ENCODE peak calls at places on chromosomes 6 and 20, in six cellular contexts. K is IMR-90, B is stomach, H is body of pancreas, R is HepG2, U is testis. C is an unnamed sample.

GRCh38 chr6:42229720-42230119 is 12.1 kb upstream of the MRPS10 start:
- DNase-seq in R (no peak), K (no peak), B (no peak), U (no peak), H (no peak), C (no peak)

GRCh38 chr6:119138906-119139541 is 60.6 kb upstream of the FAM184A start:
- DNase-seq in R (no peak), K (no peak), U (no peak), B (no peak), H (no peak), C (no peak)

GRCh38 chr6:128319946-128320345 is 200.5 kb downstream of the PTPRK start:
- DNase-seq in K (no peak), R (no peak), H (no peak), U (no peak), B (no peak), C (no peak)

GRCh38 chr6:32980488-32981038 is 12.2 kb downstream of the BRD2 start:
- DNase-seq in U (no peak), K (no peak), H (no peak), R (no peak), B (no peak), C (no peak)

GRCh38 chr20:36645998-36646397 is at the start of gene SLA2:
- DNase-seq in U (no peak), H (no peak), B (peak), K (no peak), R (no peak), C (no peak)

GRCh38 chr6:72321741-72322140 is 300.1 kb upstream of the KCNQ5 start:
- DNase-seq in R (no peak), B (no peak), U (no peak), H (no peak), K (peak), C (no peak)

GRCh38 chr6:17343215-17343614 is 50.2 kb upstream of the CAP2 start:
- DNase-seq in B (no peak), H (no peak), R (no peak), K (no peak), U (no peak), C (no peak)

GRCh38 chr20:24379116-24379927 is 90.1 kb upstream of the SYNDIG1 start:
- DNase-seq in K (peak), U (no peak), B (no peak), R (no peak), H (no peak), C (peak)

GRCh38 chr6:141744194-141744925 is 388.4 kb upstream of the GJE1 start:
- DNase-seq in R (no peak), H (no peak), K (peak), B (no peak), U (no peak), C (no peak)

GRCh38 chr6:154572592-154572991 is 62.1 kb upstream of the CNKSR3 start:
- DNase-seq in K (no peak), B (no peak), R (no peak), U (no peak), H (no peak), C (no peak)

GRCh38 chr6:15914553-15914952 is 214.3 kb upstream of the MYLIP start:
- DNase-seq in B (no peak), R (no peak), K (no peak), H (no peak), U (no peak), C (no peak)

GRCh38 chr6:108341312-108341711 is 46.5 kb downstream of the AFG1L start:
- DNase-seq in K (no peak), B (no peak), H (no peak), U (no peak), R (no peak), C (no peak)

GRCh38 chr6:53300656-53301551 is 47.8 kb downstream of the ELOVL5 start:
- DNase-seq in H (no peak), U (peak), R (peak), K (no peak), B (no peak), C (no peak)

GRCh38 chr6:126446187-126446696 is 106.3 kb downstream of the CENPW start:
- DNase-seq in H (no peak), K (no peak), U (no peak), B (no peak), R (no peak), C (no peak)

GRCh38 chr20:47652301-47652700 is 133.0 kb downstream of the SULF2 start:
- DNase-seq in H (no peak), K (no peak), U (no peak), B (no peak), R (no peak), C (no peak)

GRCh38 chr6:2369606-2370005 is 124.2 kb upstream of the GMDS start:
- DNase-seq in K (no peak), U (no peak), B (no peak), H (no peak), R (no peak), C (no peak)

GRCh38 chr6:39882567-39882953 is 51.7 kb downstream of the MOCS1 start:
- DNase-seq in R (peak), K (peak), U (peak), B (no peak), H (peak), C (no peak)

GRCh38 chr6:128432394-128432793 is 88.0 kb downstream of the PTPRK start:
- DNase-seq in H (no peak), R (no peak), U (no peak), K (peak), B (no peak), C (no peak)

GRCh38 chr20:21663465-21663864 is 42.0 kb upstream of the PAX1 start:
- DNase-seq in B (no peak), H (no peak), K (no peak), U (no peak), R (no peak), C (no peak)

GRCh38 chr6:36095497-36096391 is 34.6 kb upstream of the MAPK13 start:
- DNase-seq in H (no peak), R (peak), B (peak), K (no peak), U (no peak), C (no peak)

GRCh38 chr20:47754301-47754700 is 31.0 kb downstream of the SULF2 start:
- DNase-seq in K (no peak), H (no peak), R (no peak), U (no peak), B (no peak), C (no peak)

GRCh38 chr6:52417675-52418111 is 2.4 kb upstream of the EFHC1 start:
- DNase-seq in R (peak), K (peak), B (peak), U (no peak), H (no peak), C (no peak)

GRCh38 chr6:62775427-62776022 is 435.7 kb upstream of the FKBP1C start:
- DNase-seq in K (no peak), U (no peak), B (no peak), H (no peak), R (peak), C (no peak)

GRCh38 chr20:36519944-36520343 is 21.4 kb upstream of the MYL9 start:
- DNase-seq in R (no peak), U (no peak), H (no peak), B (no peak), K (peak), C (no peak)

GRCh38 chr20:20220137-20220536 is 147.8 kb upstream of the INSM1 start:
- DNase-seq in U (no peak), H (no peak), R (no peak), B (no peak), K (no peak), C (no peak)

GRCh38 chr6:44388876-44389275 is 1.4 kb downstream of the CDC5L start:
- DNase-seq in K (no peak), H (no peak), B (no peak), U (no peak), R (no peak), C (no peak)

GRCh38 chr6:63598251-63599036 is 26.2 kb downstream of the LOC128125822 start:
- DNase-seq in B (peak), R (peak), H (peak), U (peak), K (peak), C (peak)

GRCh38 chr20:56360133-56360898 is 1.5 kb downstream of the FAM210B start:
- DNase-seq in K (no peak), U (no peak), R (peak), H (no peak), B (no peak), C (no peak)

GRCh38 chr20:56360899-56361199 is 2.1 kb downstream of the FAM210B start:
- DNase-seq in K (no peak), H (no peak), B (no peak), R (no peak), U (no peak), C (no peak)

GRCh38 chr20:56358070-56358469 is 704 bp upstream of the FAM210B start:
- DNase-seq in K (no peak), U (no peak), H (no peak), B (no peak), R (no peak), C (no peak)

GRCh38 chr20:56359212-56360132 is 698 bp downstream of the FAM210B start:
- DNase-seq in H (peak), U (peak), B (peak), K (peak), R (peak), C (peak)

GRCh38 chr20:56358600-56359211 is at the start of gene FAM210B:
- DNase-seq in R (peak), B (peak), U (peak), K (peak), H (peak), C (peak)
- TF ChIP-seq POLR2A in R (peak), B (no peak), U (peak), K (no peak), H (no peak), C (no peak)

DNA sequence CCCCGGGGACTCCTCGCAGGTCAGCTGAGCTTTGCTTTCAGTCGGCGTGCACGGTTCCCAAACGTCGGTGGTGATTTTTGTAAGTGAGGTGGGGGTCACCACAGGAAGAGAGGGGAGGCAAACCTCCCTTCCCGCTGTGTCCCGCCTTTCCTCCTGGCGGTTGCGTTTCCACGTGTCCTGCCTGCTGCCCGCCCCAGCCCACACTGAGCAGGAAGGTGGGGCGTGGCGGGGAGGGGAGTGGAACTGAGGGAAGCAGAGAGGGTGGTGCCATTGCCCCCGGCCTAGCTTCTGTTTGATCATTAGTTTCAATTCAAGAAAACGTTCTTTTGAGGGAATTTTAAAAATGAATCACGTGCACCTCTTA is 30.1 kb upstream of the AFDN start:
- DNase-seq in R (no peak), U (peak), K (no peak), H (no peak), B (no peak), C (peak)
- H3K4me3 ChIP-seq in R (no peak), U (peak), K (no peak), H (no peak), B (peak), C (no peak)

GRCh38 chr6:147774856-147775255 is 266.4 kb downstream of the SAMD5 start:
- DNase-seq in B (no peak), H (no peak), U (no peak), K (no peak), R (peak), C (no peak)
- TF ChIP-seq CTCF in B (no peak), H (no peak), U (no peak), K (no peak), R (peak), C (no peak)

GRCh38 chr6:49618257-49618656 is 18.4 kb downstream of the RHAG start:
- DNase-seq in U (no peak), R (no peak), K (no peak), H (no peak), B (no peak), C (no peak)
- TF ChIP-seq POLR2A in U (no peak), R (no peak), K (no peak), H (no peak), B (no peak), C (no peak)

DNA sequence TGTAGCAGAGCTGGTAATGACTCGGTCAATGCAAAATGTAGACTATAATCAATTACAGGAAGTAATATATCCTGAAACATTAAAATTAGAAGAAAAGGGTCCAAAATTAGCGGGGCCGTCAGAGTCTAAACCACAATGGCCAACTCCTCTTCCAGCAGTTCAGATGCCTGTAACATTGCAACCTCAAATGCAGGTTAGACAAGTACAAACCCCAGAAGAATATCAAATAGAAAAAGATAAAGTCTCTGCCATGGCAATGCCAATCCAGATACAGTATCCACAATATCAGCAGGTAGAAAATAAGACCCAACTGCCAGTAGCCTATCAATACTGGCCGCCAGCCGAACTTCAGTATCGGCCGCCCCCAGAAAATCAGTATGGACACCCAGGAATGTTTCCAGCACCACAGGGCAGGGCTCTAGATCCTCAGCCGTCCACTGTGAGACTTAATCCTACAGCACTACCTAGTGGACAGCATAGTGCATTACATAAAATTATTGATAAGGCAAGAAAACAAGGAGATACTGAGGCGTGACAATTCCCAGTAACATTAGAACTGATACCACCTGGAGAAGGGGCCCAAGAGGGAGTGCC is 158.4 kb downstream of the GPX5 start:
- DNase-seq in R (peak), U (peak), H (peak), B (no peak), K (peak), C (no peak)
- H3K4me3 ChIP-seq in R (no peak), U (no peak), H (no peak), B (no peak), K (no peak), C (no peak)

GRCh38 chr6:163352011-163352685 is 62.4 kb upstream of the QKI start:
- DNase-seq in R (no peak), B (no peak), K (no peak), U (peak), H (no peak), C (no peak)
- TF ChIP-seq CTCF in R (no peak), B (no peak), K (no peak), U (no peak), H (no peak), C (no peak)

GRCh38 chr6:148507774-148508173 is 165.1 kb downstream of the SASH1 start:
- DNase-seq in H (no peak), U (peak), R (no peak), K (peak), B (no peak), C (no peak)
- TF ChIP-seq POLR2A in H (no peak), U (no peak), R (no peak), K (no peak), B (no peak), C (no peak)

C was measured in lower leg skin.